ENCODE peak calls at places on chromosomes 1 and 21, in eight cellular contexts. F is right cardiac atrium; C is CD8-positive, alpha-beta memory T cell; Y is CD4-positive, alpha-beta T cell; D is uterus; Q is CD4-positive, CD25-positive, alpha-beta regulatory T cell; O is CD4-positive, alpha-beta memory T cell; E is lower lobe of right lung. Z is an unnamed sample.

GRCh38 chr1:200445213-200445612 is 35.4 kb upstream of the ZNF281 start:
- DNase-seq in F (no peak), C (no peak), Y (no peak), D (no peak), Q (no peak), O (no peak), E (no peak), Z (no peak)

GRCh38 chr1:13517193-13517812 is 3.5 kb upstream of the LRRC38 start:
- DNase-seq in F (no peak), C (no peak), Y (no peak), D (no peak), Q (no peak), O (no peak), E (no peak), Z (peak; percentile 21)

GRCh38 chr21:23245231-23245630 is 2247.0 kb downstream of the NCAM2 start:
- DNase-seq in F (no peak), C (no peak), Y (no peak), D (no peak), Q (no peak), O (no peak), E (no peak), Z (no peak)

GRCh38 chr1:91863498-91863897 is 22.5 kb downstream of the TGFBR3 start:
- DNase-seq in F (no peak), C (no peak), Y (no peak), D (no peak), Q (no peak), O (no peak), E (no peak), Z (no peak)

GRCh38 chr1:58993403-58993802 is 209.6 kb upstream of the JUN start:
- DNase-seq in F (no peak), C (no peak), Y (no peak), D (no peak), Q (no peak), O (no peak), E (no peak), Z (no peak)

GRCh38 chr1:202692959-202693555 is 17.2 kb downstream of the SYT2 start:
- DNase-seq in F (peak; percentile 68), C (peak; percentile 37), Y (peak; percentile 56), D (peak; percentile 29), Q (peak; percentile 56), O (peak; percentile 51), E (peak; percentile 60), Z (peak; percentile 7)

GRCh38 chr1:208550978-208551377 is 306.8 kb upstream of the PLXNA2 start:
- DNase-seq in F (no peak), C (no peak), Y (no peak), D (no peak), Q (no peak), O (no peak), E (no peak), Z (no peak)

GRCh38 chr1:97245682-97246081 is 524.1 kb downstream of the PTBP2 start:
- DNase-seq in F (no peak), C (no peak), Y (no peak), D (no peak), Q (no peak), O (no peak), E (no peak), Z (no peak)

GRCh38 chr1:167904641-167905040 is 9.3 kb downstream of the ADCY10 start:
- DNase-seq in F (no peak), C (no peak), Y (no peak), D (no peak), Q (no peak), O (no peak), E (no peak), Z (no peak)

GRCh38 chr1:221335161-221336101 is 406.5 kb downstream of the DUSP10 start:
- DNase-seq in F (peak; percentile 26), C (no peak), Y (no peak), D (peak; percentile 55), Q (no peak), O (no peak), E (no peak), Z (no peak)

GRCh38 chr1:207073906-207074820 is 14.5 kb upstream of the C4BPB start:
- DNase-seq in F (no peak), C (no peak), Y (no peak), D (no peak), Q (no peak), O (no peak), E (no peak), Z (no peak)

GRCh38 chr1:23019851-23020625 is 770 bp downstream of the KDM1A start:
- DNase-seq in F (peak; percentile 19), C (peak; percentile 2), Y (peak; percentile 6), D (peak; percentile 23), Q (peak; percentile 5), O (no peak), E (peak; percentile 53), Z (no peak)

GRCh38 chr21:16571594-16571993 is 841.8 kb downstream of the USP25 start:
- DNase-seq in F (no peak), C (no peak), Y (no peak), D (no peak), Q (no peak), O (no peak), E (no peak), Z (no peak)

GRCh38 chr1:212302745-212303383 is 17.7 kb downstream of the PPP2R5A start:
- DNase-seq in F (no peak), C (no peak), Y (no peak), D (no peak), Q (no peak), O (no peak), E (no peak), Z (no peak)

GRCh38 chr1:23867542-23867952 is 543 bp downstream of the FUCA1 start:
- DNase-seq in F (no peak), C (no peak), Y (no peak), D (no peak), Q (peak; percentile 2), O (no peak), E (no peak), Z (no peak)

GRCh38 chr1:24727490-24728214 is 17.6 kb upstream of the CLIC4 start:
- DNase-seq in F (peak; percentile 77), C (no peak), Y (no peak), D (peak; percentile 79), Q (no peak), O (no peak), E (peak; percentile 82), Z (no peak)

GRCh38 chr21:17780539-17780938 is 38.6 kb downstream of the C21orf91 start:
- DNase-seq in F (no peak), C (peak; percentile 40), Y (peak; percentile 53), D (no peak), Q (peak; percentile 65), O (peak; percentile 91), E (no peak), Z (no peak)

GRCh38 chr1:68117416-68117815 is 67.0 kb upstream of the DIRAS3 start:
- DNase-seq in F (no peak), C (no peak), Y (no peak), D (no peak), Q (no peak), O (no peak), E (no peak), Z (no peak)

GRCh38 chr1:52157582-52157981 is 15.7 kb downstream of the ZFYVE9 start:
- DNase-seq in F (no peak), C (no peak), Y (no peak), D (no peak), Q (no peak), O (no peak), E (no peak), Z (no peak)

GRCh38 chr1:160032165-160032827 is 506 bp upstream of the PIGM start:
- DNase-seq in F (no peak), C (no peak), Y (no peak), D (no peak), Q (no peak), O (no peak), E (no peak), Z (no peak)

GRCh38 chr1:172286629-172287076 is 133.8 kb upstream of the C1orf105 start:
- DNase-seq in F (peak; percentile 23), C (no peak), Y (no peak), D (peak; percentile 49), Q (no peak), O (no peak), E (no peak), Z (no peak)

GRCh38 chr1:147246910-147247655 is 4.6 kb downstream of the CHD1L start:
- DNase-seq in F (no peak), C (no peak), Y (no peak), D (no peak), Q (no peak), O (no peak), E (no peak), Z (no peak)

GRCh38 chr1:147247656-147248238 is 5.3 kb downstream of the CHD1L start:
- DNase-seq in F (no peak), C (no peak), Y (no peak), D (no peak), Q (no peak), O (no peak), E (no peak), Z (no peak)

DNA sequence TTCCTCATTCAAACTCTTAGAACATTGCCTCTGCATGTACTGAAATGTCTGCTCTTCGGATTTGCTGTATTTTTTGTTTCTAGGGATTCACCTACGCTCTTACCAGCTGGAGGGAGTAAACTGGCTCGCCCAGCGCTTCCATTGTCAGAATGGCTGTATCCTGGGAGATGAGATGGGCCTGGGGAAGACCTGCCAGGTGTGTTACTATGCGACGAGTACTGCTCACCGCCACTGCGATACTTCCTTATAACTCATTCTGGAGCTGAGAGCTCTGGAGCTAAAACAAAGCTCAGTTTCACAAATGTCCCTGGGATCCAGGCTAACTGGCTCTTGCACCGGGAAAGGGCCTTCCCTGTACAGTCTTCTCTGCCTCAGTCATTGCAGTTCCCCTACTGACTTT is 10.1 kb downstream of the CHD1L start:
- DNase-seq in F (no peak), C (no peak), Y (no peak), D (no peak), Q (no peak), O (no peak), E (no peak), Z (no peak)
- H3K9me3 ChIP-seq in F (no peaks in the 10 kb centered on the region), C (no peaks in the 10 kb centered on the region), Y (no peaks in the 10 kb centered on the region), D (no peaks in the 10 kb centered on the region), Q (no peaks in the 10 kb centered on the region), O (no peaks in the 10 kb centered on the region), E (no peaks in the 10 kb centered on the region), Z (no peaks in the 10 kb centered on the region)

DNA sequence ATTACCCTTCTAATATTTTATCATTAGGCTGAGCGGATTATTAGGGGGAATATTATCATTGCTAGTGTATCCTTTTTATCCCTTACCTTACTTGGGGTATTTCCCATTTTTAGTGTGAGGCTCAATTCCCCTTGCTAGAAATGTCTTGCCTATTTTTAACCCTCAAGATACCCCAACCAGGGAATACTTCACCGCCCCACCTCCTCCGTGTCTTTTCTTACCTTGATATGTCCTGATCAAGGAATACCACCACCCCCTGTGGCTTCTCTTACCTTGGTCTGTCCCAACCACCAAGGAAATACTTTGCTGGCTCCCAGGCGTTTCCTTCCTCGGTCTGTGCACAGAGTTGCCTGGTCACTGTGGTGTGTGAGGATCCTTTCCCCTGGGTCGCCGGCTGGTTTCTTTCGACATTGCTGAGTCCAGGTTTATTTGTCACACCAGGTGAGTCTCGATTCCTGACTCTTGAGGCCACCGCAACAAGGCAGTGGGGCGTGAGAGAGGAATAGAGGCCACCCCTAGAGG is 57.8 kb downstream of the SERINC2 start:
- DNase-seq in F (no peak), C (no peak), Y (no peak), D (no peak), Q (no peak), O (no peak), E (no peak), Z (no peak)
- H3K9me3 ChIP-seq in F (no peaks in the 10 kb centered on the region), C (no peaks in the 10 kb centered on the region), Y (peaks cover 15% of the 10 kb centered on the region), D (no peaks in the 10 kb centered on the region), Q (peaks cover 8% of the 10 kb centered on the region), O (no peaks in the 10 kb centered on the region), E (peaks cover 11% of the 10 kb centered on the region), Z (peaks cover 9% of the 10 kb centered on the region)

GRCh38 chr1:152735648-152736047 is 22.2 kb upstream of the KPRP start:
- DNase-seq in F (no peak), C (no peak), Y (no peak), D (no peak), Q (no peak), O (no peak), E (no peak), Z (no peak)
- H3K9me3 ChIP-seq in F (peaks cover 4% of the 10 kb centered on the region), C (no peaks in the 10 kb centered on the region), Y (no peaks in the 10 kb centered on the region), D (no peaks in the 10 kb centered on the region), Q (no peaks in the 10 kb centered on the region), O (no peaks in the 10 kb centered on the region), E (no peaks in the 10 kb centered on the region), Z (no peaks in the 10 kb centered on the region)

GRCh38 chr1:232134365-232134764 is 495.6 kb downstream of the SIPA1L2 start:
- DNase-seq in F (no peak), C (no peak), Y (no peak), D (no peak), Q (no peak), O (no peak), E (no peak), Z (no peak)
- H3K9me3 ChIP-seq in F (no peaks in the 10 kb centered on the region), C (no peaks in the 10 kb centered on the region), Y (no peaks in the 10 kb centered on the region), D (no peaks in the 10 kb centered on the region), Q (no peaks in the 10 kb centered on the region), O (no peaks in the 10 kb centered on the region), E (no peaks in the 10 kb centered on the region), Z (no peaks in the 10 kb centered on the region)